ENCODE peak calls at places on chromosomes 7 and 10, in five cellular contexts. M is tibial nerve, D is IMR-90, P is GM12878, K is esophagus squamous epithelium. B is an unnamed sample.

GRCh38 chr7:7618410-7618809 is 22.1 kb upstream of the UMAD1 start:
- DNase-seq in P (no peak), M (no peak), D (no peak), K (no peak), B (no peak)

GRCh38 chr10:109430844-109431243 is 492.5 kb downstream of the XPNPEP1 start:
- DNase-seq in K (no peak), P (no peak), M (no peak), D (no peak), B (no peak)

GRCh38 chr7:80095545-80095944 is 39.1 kb upstream of the GNAI1 start:
- DNase-seq in P (no peak), D (peak; percentile 29), K (no peak), M (no peak), B (peak; percentile 38)

GRCh38 chr10:17454181-17454800 is at the start of gene ST8SIA6:
- DNase-seq in P (no peak), M (no peak), D (peak; percentile 47), K (no peak), B (peak; percentile 51)

GRCh38 chr7:75739796-75740672 is 1.3 kb upstream of the HIP1 start:
- DNase-seq in M (no peak), P (peak; percentile 40), K (no peak), D (peak; percentile 62), B (no peak)

GRCh38 chr10:5975641-5976473 is 1.5 kb downstream of the IL15RA start:
- DNase-seq in M (no peak), P (peak; percentile 89), D (peak; percentile 38), K (no peak), B (peak; percentile 46)

GRCh38 chr7:88354999-88355398 is 48.3 kb upstream of the STEAP4 start:
- DNase-seq in M (no peak), K (no peak), P (no peak), D (no peak), B (no peak)

GRCh38 chr7:100778061-100778621 is 44.7 kb downstream of the ZAN start:
- DNase-seq in M (no peak), D (no peak), K (no peak), P (no peak), B (no peak)

GRCh38 chr7:110065112-110065511 is 1025.8 kb upstream of the LRRN3 start:
- DNase-seq in P (no peak), D (no peak), K (no peak), M (no peak), B (no peak)

GRCh38 chr7:83413425-83413824 is 235.5 kb downstream of the SEMA3E start:
- DNase-seq in M (no peak), D (peak; percentile 23), P (no peak), K (no peak), B (peak; percentile 8)

GRCh38 chr7:104264281-104264680 is 56.5 kb upstream of the ORC5 start:
- DNase-seq in M (no peak), D (peak; percentile 32), P (no peak), K (no peak), B (peak; percentile 29)

GRCh38 chr10:36597921-36598320 is 527.5 kb upstream of the ANKRD30A start:
- DNase-seq in D (no peak), P (no peak), K (no peak), M (no peak), B (no peak)

GRCh38 chr7:131619336-131620305 is 63.2 kb upstream of the PODXL start:
- DNase-seq in D (peak; percentile 42), K (no peak), M (no peak), P (no peak), B (no peak)

GRCh38 chr7:44460325-44460724 is 30.1 kb downstream of the NUDCD3 start:
- DNase-seq in P (peak; percentile 93), M (no peak), K (no peak), D (no peak), B (no peak)

GRCh38 chr10:29630205-29631048 is 4.3 kb downstream of the SVIL start:
- DNase-seq in M (no peak), P (no peak), K (no peak), D (no peak), B (peak; percentile 90)

GRCh38 chr7:123748171-123748733 is 551 bp downstream of the WASL start:
- DNase-seq in M (peak; percentile 16), K (no peak), P (no peak), D (peak; percentile 28), B (peak; percentile 46)

GRCh38 chr7:129213828-129214227 is 11.0 kb upstream of the AHCYL2 start:
- DNase-seq in K (no peak), P (no peak), D (no peak), M (no peak), B (peak; percentile 13)
- TF ChIP-seq CTCF in K (peak; percentile 23), P (peak; percentile 62), D (no peak), M (no peak), B (no peak)

DNA sequence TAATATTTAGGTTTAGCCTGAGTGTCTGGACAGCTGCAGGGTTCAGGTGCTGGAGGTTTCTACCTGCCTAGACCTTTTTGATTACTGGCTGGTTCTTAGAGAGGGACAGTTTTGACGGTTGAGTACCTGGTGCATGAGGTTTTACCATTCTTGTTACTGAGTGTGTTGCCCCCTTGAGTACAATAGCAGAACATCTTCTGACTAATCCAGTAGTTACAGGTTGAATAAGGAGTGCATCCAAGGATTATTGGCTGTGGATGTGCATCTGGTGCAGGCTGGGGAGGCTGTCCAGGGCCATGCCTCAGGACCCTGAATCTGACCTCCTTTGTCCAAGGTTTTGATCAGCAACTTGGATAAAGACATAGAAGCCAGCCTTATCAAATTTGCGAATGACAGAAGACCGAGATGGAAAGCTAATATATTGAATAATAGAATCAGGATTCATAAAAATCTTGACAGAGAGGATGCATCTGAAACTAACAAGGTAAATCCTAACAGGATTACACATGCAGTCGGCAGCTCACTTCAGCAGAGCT is 23.1 kb downstream of the PLPP4 start:
- DNase-seq in P (no peak), M (no peak), D (no peak), K (no peak), B (no peak)
- TF ChIP-seq CTCF in P (no peak), M (no peak), D (no peak), K (no peak), B (peak; percentile 14)

GRCh38 chr10:103396067-103396788 is at the start of the genes ATP5MK and PDCD11:
- DNase-seq in P (peak; percentile 92), M (peak; percentile 94), D (peak; percentile 98), K (peak; percentile 88), B (peak; percentile 99)
- TF ChIP-seq CTCF in P (peak; percentile 31), M (peak; percentile 25), D (peak; percentile 36), K (no peak), B (no peak)

DNA sequence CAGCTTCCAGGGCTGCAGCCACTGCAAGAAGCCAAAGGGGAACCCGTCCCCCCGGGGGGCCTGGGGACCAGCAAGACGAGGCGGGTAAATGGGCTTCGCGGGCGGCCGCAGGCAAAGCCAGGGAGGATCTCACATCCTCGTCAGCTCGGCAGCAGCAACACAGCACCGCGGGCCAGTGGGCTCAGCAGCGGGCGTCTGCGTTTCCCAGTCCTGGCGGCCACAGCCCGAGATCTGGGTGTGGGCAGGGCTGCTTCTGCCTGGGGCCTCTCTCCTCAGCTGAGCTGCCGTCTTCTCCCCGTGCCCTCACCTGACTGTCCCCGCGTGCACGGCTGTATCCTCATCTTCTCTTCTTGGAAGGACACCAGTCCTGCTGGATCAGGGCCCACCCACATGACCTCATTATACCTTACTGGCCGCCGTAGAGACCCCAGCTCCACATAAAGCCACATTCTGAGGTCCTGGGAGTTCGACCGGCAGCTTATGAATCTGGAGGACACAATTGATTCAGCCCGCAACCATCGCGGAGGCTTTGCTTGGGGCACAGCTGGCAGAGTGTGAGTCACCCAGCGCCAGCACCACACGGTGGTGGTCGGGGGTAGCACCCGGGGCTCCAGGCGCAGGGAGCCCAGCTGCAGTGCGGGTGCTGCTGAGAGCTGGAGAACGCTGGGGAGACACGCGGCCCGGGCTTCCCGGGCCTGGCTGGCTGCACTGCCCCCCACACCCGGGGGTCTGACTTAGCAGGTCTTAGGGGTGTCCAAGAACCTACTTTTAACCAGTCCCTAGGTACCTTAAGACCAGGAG is 88.1 kb downstream of the PAXIP1 start:
- DNase-seq in D (no peak), M (no peak), P (no peak), K (no peak), B (no peak)
- TF ChIP-seq CTCF in D (no peak), M (no peak), P (no peak), K (no peak), B (no peak)

DNA sequence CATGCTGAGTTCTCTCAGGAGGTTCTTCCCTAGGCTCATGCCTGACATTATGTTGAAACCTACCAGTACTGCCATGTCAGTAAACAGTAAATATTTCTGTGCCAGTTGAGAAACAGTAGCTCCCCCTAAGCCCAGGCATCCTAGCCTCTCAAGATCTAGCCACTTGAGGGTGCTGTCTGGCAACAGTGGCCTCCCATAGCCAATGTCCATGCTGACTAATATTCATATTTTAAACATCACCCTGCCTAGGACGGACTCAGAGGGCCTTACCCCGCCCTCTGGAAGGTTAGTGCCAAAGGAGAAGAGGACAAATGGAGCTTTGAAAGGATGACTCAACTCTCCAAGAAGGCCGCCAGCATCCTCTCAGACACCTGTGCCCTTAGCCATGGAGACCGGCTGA is 7.7 kb downstream of the ACSM6 start:
- DNase-seq in K (no peak), M (no peak), P (no peak), D (peak; percentile 59), B (peak; percentile 86)
- TF ChIP-seq CTCF in K (peak; percentile 25), M (no peak), P (peak; percentile 40), D (peak; percentile 70), B (peak; percentile 57)

DNA sequence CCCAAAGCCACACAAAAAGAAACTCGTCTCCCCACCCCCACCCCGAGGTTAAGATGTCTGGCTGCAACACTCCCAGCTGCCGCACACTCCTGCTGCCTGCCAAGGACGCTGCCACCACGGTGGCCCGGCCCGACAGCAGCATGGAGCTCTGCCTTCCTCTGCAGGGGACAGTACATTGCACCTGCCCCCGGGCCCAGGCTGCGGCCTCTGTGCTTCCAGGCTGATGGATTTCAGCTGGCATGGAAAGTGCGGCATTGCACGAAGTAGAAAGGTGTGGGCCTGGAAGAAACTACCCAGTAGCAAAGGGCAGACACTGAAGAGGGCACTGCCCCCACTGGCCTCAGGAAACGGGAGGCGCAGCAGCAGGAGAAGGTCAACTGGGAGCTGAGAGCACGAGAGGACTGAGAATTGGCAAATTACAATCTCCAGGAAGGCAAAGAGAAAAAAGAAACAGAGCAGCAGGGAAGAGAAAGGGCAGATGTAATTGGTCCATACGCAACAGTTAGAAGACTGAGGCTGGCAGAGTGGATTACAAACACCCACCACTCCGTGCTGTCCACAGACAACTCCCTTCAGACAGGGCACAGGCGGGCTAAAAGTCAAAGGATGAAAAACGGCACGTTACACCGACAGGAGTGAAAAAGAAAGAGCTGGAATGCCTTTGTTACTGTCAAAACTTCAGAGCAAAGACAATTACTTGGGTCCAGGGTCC is 117.1 kb upstream of the DIP2C start:
- DNase-seq in D (no peak), M (no peak), P (no peak), K (no peak), B (no peak)
- TF ChIP-seq CTCF in D (no peak), M (no peak), P (no peak), K (no peak), B (no peak)

DNA sequence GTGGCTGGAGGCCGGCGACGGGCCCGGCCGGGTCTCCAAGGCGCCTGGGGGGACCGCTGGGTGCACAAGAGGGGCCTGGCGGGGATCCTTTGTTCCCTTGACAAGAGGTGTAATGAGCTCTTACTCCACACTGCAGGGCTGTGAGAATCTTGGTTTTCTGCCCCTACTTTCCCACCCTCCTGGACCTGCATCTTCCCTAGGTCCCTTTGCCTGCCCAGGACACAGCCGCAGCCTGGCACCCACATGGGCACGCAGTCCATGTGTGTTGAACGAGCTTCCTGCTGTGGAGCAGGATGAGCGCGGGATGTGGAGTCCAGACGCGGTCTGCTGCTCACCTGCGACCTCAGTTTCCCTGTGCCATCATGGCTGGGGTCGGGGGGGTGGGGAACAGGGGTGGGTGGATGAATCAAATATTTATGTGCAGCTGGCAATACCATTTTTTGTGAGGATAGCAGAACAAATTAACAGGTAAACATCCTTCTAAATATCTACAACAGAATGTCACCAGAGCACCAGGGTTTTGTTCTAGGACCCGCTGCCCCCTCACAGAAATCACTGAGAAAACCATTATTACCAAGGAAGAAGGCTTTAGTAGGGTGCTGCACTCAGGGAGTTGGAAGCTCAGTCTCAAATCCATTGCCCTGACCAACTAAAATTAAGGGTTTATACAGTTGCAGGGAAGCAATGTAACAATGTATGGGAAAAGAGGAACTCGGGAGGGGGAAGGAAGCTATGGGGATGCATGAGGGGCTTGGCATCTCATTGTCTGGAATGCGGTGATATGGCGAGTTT is 474 bp upstream of the NSMCE4A start:
- DNase-seq in M (no peak), P (no peak), D (no peak), K (no peak), B (no peak)
- TF ChIP-seq CTCF in M (no peak), P (no peak), D (no peak), K (no peak), B (no peak)